ENCODE peak calls at places on chromosome 15, in ten cellular contexts. L is psoas muscle; C is cardiac muscle cell; H is esophagus squamous epithelium; M is endodermal cell; O is neuronal stem cell; D is right lobe of liver; I is aorta; E is GM23248; V is CD8-positive, alpha-beta memory T cell. Z is an unnamed sample.

GRCh38 chr15:35260961-35261360 is 175.9 kb upstream of the NANOGP8 start:
- DNase-seq in L (no peak), C (no peak), H (no peak), M (no peak), O (no peak), D (no peak), I (no peak), E (no peak), V (no peak), Z (no peak)

GRCh38 chr15:26243382-26243781 is 380.3 kb upstream of the ATP10A start:
- DNase-seq in L (no peak), C (no peak), H (no peak), M (no peak), O (no peak), D (no peak), I (no peak), E (no peak), V (no peak), Z (no peak)

GRCh38 chr15:55800216-55800615 is 57.3 kb upstream of the PRTG start:
- DNase-seq in L (no peak), C (no peak), H (no peak), M (no peak), O (no peak), D (no peak), I (no peak), E (no peak), V (no peak), Z (no peak)

GRCh38 chr15:82881747-82882146 is 70.8 kb downstream of the HOMER2 start:
- DNase-seq in L (no peak), C (no peak), H (no peak), M (no peak), O (no peak), D (no peak), I (no peak), E (no peak), V (no peak), Z (no peak)

GRCh38 chr15:51622269-51623180 is at the start of gene DMXL2:
- DNase-seq in L (peak; percentile 83), C (peak; percentile 90), H (peak; percentile 35), M (peak; percentile 97), O (peak; percentile 89), D (peak; percentile 89), I (peak; percentile 95), E (peak; percentile 91), V (peak; percentile 60), Z (peak; percentile 87)

GRCh38 chr15:42736793-42737528 is at the start of gene CDAN1:
- DNase-seq in L (peak; percentile 95), C (peak; percentile 90), H (no peak), M (peak; percentile 97), O (peak; percentile 86), D (peak; percentile 96), I (peak; percentile 98), E (peak; percentile 95), V (peak; percentile 87), Z (peak; percentile 90)

GRCh38 chr15:71747128-71748083 is 62.9 kb upstream of the NR2E3 start:
- DNase-seq in L (no peak), C (peak; percentile 47), H (no peak), M (no peak), O (no peak), D (no peak), I (no peak), E (peak; percentile 91), V (no peak), Z (peak; percentile 84)

GRCh38 chr15:51499379-51499976 is 123.1 kb downstream of the DMXL2 start:
- DNase-seq in L (no peak), C (peak; percentile 67), H (no peak), M (no peak), O (no peak), D (no peak), I (no peak), E (peak; percentile 37), V (no peak), Z (no peak)

GRCh38 chr15:69165637-69166025 is 5.2 kb downstream of the GLCE start:
- DNase-seq in L (no peak), C (no peak), H (no peak), M (no peak), O (no peak), D (no peak), I (no peak), E (no peak), V (no peak), Z (no peak)

GRCh38 chr15:90780916-90781315 is 63.8 kb downstream of the BLM start:
- DNase-seq in L (no peak), C (no peak), H (no peak), M (no peak), O (no peak), D (no peak), I (no peak), E (no peak), V (no peak), Z (no peak)

GRCh38 chr15:73685981-73686380 is 1.8 kb downstream of the CD276 start:
- DNase-seq in L (no peak), C (no peak), H (no peak), M (no peak), O (no peak), D (no peak), I (no peak), E (peak; percentile 45), V (no peak), Z (no peak)

GRCh38 chr15:55799287-55800212 is 56.6 kb upstream of the PRTG start:
- DNase-seq in L (no peak), C (peak; percentile 76), H (no peak), M (peak; percentile 93), O (peak; percentile 69), D (no peak), I (no peak), E (peak; percentile 66), V (no peak), Z (peak; percentile 52)

GRCh38 chr15:62068071-62068786 is 1.5 kb downstream of the C2CD4A start:
- DNase-seq in L (peak; percentile 62), C (peak; percentile 50), H (no peak), M (peak; percentile 86), O (peak; percentile 30), D (peak; percentile 63), I (peak; percentile 86), E (peak; percentile 67), V (no peak), Z (peak; percentile 78)

GRCh38 chr15:41932101-41932500 is 38.2 kb upstream of the SPTBN5 start:
- DNase-seq in L (no peak), C (no peak), H (no peak), M (no peak), O (no peak), D (no peak), I (no peak), E (no peak), V (no peak), Z (no peak)

DNA sequence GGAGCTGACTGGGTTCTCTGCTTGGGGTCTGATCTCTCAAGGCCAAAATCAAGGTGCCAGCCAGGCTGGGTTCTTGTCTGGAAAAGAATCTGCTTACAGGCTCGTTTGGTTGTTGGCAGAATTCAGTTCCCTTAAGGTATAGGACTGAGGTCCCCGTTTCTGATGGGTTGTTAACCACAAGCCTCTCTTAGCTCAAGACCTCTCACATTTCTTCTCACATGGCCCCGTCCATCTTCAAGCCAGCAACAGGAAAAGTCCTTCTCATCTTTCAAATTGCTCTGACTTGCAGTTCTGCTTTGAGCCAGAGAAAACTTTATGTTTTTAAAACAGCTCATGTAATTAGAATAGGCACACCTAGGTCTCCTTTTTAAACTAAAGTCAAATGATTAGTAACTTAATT is 20.4 kb downstream of the UACA start:
- DNase-seq in L (no peak), C (peak; percentile 28), H (no peak), M (no peak), O (no peak), D (no peak), I (no peak), E (peak; percentile 36), V (no peak), Z (no peak)
- H3K4me3 ChIP-seq in L (peak overlapping the region; percentile 64), C (no peak overlapping the region), H (no peak overlapping the region), M (no peak overlapping the region), O (no peak overlapping the region), D (no peak overlapping the region), I (no peak overlapping the region), E (peak overlapping the region; percentile 65), V (no peak overlapping the region), Z (peak overlapping the region; percentile 55)

GRCh38 chr15:77859491-77860060 is 217.9 kb downstream of the TBC1D2B start:
- DNase-seq in L (no peak), C (no peak), H (no peak), M (peak; percentile 84), O (no peak), D (no peak), I (peak; percentile 56), E (no peak), V (no peak), Z (no peak)
- H3K27me3 ChIP-seq in L (no peaks in the 10 kb centered on the region), C (peaks cover 17% of the 10 kb centered on the region), H (no peaks in the 10 kb centered on the region), M (no peaks in the 10 kb centered on the region), O (peaks cover 22% of the 10 kb centered on the region), D (no peaks in the 10 kb centered on the region), I (no peaks in the 10 kb centered on the region), E (peaks cover 27% of the 10 kb centered on the region), V (no peaks in the 10 kb centered on the region), Z (no peaks in the 10 kb centered on the region)

GRCh38 chr15:39963806-39964205 is 29.9 kb downstream of the EIF2AK4 start:
- DNase-seq in L (no peak), C (no peak), H (no peak), M (no peak), O (no peak), D (no peak), I (no peak), E (no peak), V (no peak), Z (no peak)

GRCh38 chr15:39968273-39969001 is 34.5 kb downstream of the EIF2AK4 start:
- DNase-seq in L (no peak), C (no peak), H (no peak), M (no peak), O (no peak), D (no peak), I (no peak), E (no peak), V (no peak), Z (no peak)

GRCh38 chr15:39969871-39970270 is 36.0 kb downstream of the EIF2AK4 start:
- DNase-seq in L (peak; percentile 58), C (peak; percentile 84), H (no peak), M (no peak), O (no peak), D (peak; percentile 31), I (peak; percentile 82), E (peak; percentile 79), V (no peak), Z (peak; percentile 39)

GRCh38 chr15:39969002-39969394 is 35.1 kb downstream of the EIF2AK4 start:
- DNase-seq in L (no peak), C (no peak), H (no peak), M (no peak), O (no peak), D (no peak), I (no peak), E (no peak), V (no peak), Z (no peak)

DNA sequence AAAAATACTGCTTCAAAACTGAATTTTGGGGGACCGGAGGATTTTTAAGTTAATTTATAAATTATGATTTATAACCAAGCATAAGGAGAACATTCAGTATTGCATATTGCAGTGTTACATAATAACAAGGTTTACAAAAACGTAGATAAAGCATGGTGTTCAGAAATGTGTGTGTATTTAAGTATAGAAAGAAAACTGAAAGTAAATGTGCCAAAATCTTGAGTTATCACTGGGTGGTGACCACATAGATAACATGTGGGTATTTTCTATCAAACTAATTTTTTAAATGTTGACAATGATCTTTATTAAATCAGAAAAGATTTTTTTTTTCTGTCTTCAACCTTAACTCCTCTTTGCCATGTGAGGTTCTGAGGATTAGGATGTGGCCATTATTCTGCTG is 32.6 kb downstream of the EIF2AK4 start:
- DNase-seq in L (no peak), C (no peak), H (no peak), M (no peak), O (no peak), D (no peak), I (no peak), E (no peak), V (no peak), Z (no peak)
- H3K36me3 ChIP-seq in L (peaks cover 5% of the 10 kb centered on the region), C (peaks cover 28% of the 10 kb centered on the region), H (peaks cover 64% of the 10 kb centered on the region), M (peaks cover 50% of the 10 kb centered on the region), O (peaks cover 91% of the 10 kb centered on the region), D (peaks cover 14% of the 10 kb centered on the region), I (peaks cover 7% of the 10 kb centered on the region), E (peaks cover 53% of the 10 kb centered on the region), V (peaks cover 13% of the 10 kb centered on the region), Z (peaks cover 57% of the 10 kb centered on the region)

GRCh38 chr15:43826029-43826507 is 734 bp upstream of the WDR76 start:
- DNase-seq in L (no peak), C (no peak), H (no peak), M (no peak), O (no peak), D (no peak), I (no peak), E (no peak), V (no peak), Z (no peak)
- H3K4me3 ChIP-seq in L (peak overlapping the region; percentile 64), C (peak overlapping the region; percentile 24), H (peak overlapping the region; percentile 60), M (peak overlapping the region; percentile 73), O (peak overlapping the region; percentile 76), D (peak overlapping the region; percentile 57), I (no peak overlapping the region), E (peak overlapping the region; percentile 84), V (peak overlapping the region; percentile 76), Z (peak overlapping the region; percentile 57)